ENCODE peak calls at places on chromosome 18, in six cellular contexts. K is tibial nerve, C is heart left ventricle, M is K562, E is IMR-90, W is A549. P is an unnamed sample.

GRCh38 chr18:32956591-32957310 is 183.9 kb upstream of the KLHL14 start:
- DNase-seq in E (peak; percentile 18), W (no peak), K (peak; percentile 31), M (no peak), C (no peak), P (no peak)

GRCh38 chr18:69951182-69951581 is 3.5 kb upstream of the CD226 start:
- DNase-seq in W (no peak), C (no peak), M (no peak), E (peak; percentile 52), K (no peak), P (no peak)

GRCh38 chr18:75127143-75128021 is 81.6 kb downstream of the PTGR3 start:
- DNase-seq in M (no peak), C (no peak), W (no peak), K (no peak), E (no peak), P (no peak)

GRCh38 chr18:54672846-54673475 is 81.9 kb downstream of the DYNAP start:
- DNase-seq in W (peak; percentile 29), E (no peak), C (no peak), K (no peak), M (no peak), P (no peak)

GRCh38 chr18:37298816-37299215 is 266.8 kb downstream of the CELF4 start:
- DNase-seq in C (no peak), W (no peak), K (no peak), M (no peak), E (no peak), P (no peak)

GRCh38 chr18:39825485-39825884 is 2129.5 kb upstream of the PIK3C3 start:
- DNase-seq in K (no peak), W (peak; percentile 4), C (no peak), M (no peak), E (no peak), P (no peak)

GRCh38 chr18:36724591-36725001 is 104.2 kb downstream of the TPGS2 start:
- DNase-seq in M (no peak), W (no peak), E (peak; percentile 34), K (no peak), C (no peak), P (peak; percentile 73)

GRCh38 chr18:77068321-77068841 is 64.2 kb downstream of the MBP start:
- DNase-seq in W (no peak), M (no peak), E (peak; percentile 75), K (no peak), C (no peak), P (no peak)

GRCh38 chr18:52152036-52152435 is 188.0 kb upstream of the DCC start:
- DNase-seq in M (no peak), W (no peak), C (no peak), K (no peak), E (no peak), P (no peak)

GRCh38 chr18:73409242-73409641 is 541.5 kb upstream of the NETO1 start:
- DNase-seq in M (no peak), C (no peak), E (peak; percentile 31), W (no peak), K (no peak), P (no peak)

GRCh38 chr18:519019-519879 is 18.7 kb upstream of the COLEC12 start:
- DNase-seq in M (peak; percentile 40), C (peak; percentile 62), K (no peak), W (no peak), E (peak; percentile 80), P (peak; percentile 30)

GRCh38 chr18:23824704-23825103 is 135.5 kb downstream of the LAMA3 start:
- DNase-seq in E (peak; percentile 30), K (no peak), M (no peak), W (no peak), C (no peak), P (no peak)

GRCh38 chr18:56148373-56148772 is 490.0 kb downstream of the TXNL1 start:
- DNase-seq in E (peak; percentile 97), W (peak; percentile 41), C (no peak), M (no peak), K (no peak), P (no peak)

GRCh38 chr18:48948112-48949050 is 2.4 kb downstream of the SMAD7 start:
- DNase-seq in M (peak; percentile 59), E (peak; percentile 86), C (peak; percentile 57), K (no peak), W (no peak), P (no peak)

GRCh38 chr18:36947820-36948348 is 119.0 kb downstream of the KIAA1328 start:
- DNase-seq in K (no peak), W (no peak), C (no peak), M (no peak), E (no peak), P (no peak)

GRCh38 chr18:28439870-28440269 is 262.9 kb upstream of the CDH2 start:
- DNase-seq in C (no peak), W (peak; percentile 0), K (no peak), E (no peak), M (no peak), P (no peak)

GRCh38 chr18:68431111-68431921 is 283.6 kb downstream of the TMX3 start:
- DNase-seq in M (no peak), W (no peak), C (no peak), E (no peak), K (no peak), P (no peak)

GRCh38 chr18:73950116-73950705 is 197.4 kb downstream of the FBXO15 start:
- DNase-seq in C (no peak), E (peak; percentile 50), M (no peak), W (no peak), K (no peak), P (no peak)

GRCh38 chr18:9969247-9969646 is 55.4 kb downstream of the VAPA start:
- DNase-seq in C (no peak), K (no peak), E (no peak), M (no peak), W (no peak), P (no peak)

GRCh38 chr18:25373443-25373842 is 21.5 kb upstream of the ZNF521 start:
- DNase-seq in E (no peak), K (no peak), W (no peak), M (no peak), C (no peak), P (no peak)

GRCh38 chr18:5159080-5159479 is 38.0 kb downstream of the AKAIN1 start:
- DNase-seq in W (no peak), E (no peak), M (no peak), K (no peak), C (no peak), P (no peak)

GRCh38 chr18:74342416-74343043 is 26.9 kb downstream of the C18orf63 start:
- DNase-seq in K (peak; percentile 46), W (peak; percentile 69), E (peak; percentile 77), C (no peak), M (peak; percentile 9), P (peak; percentile 47)

GRCh38 chr18:68499141-68499540 is 215.8 kb downstream of the TMX3 start:
- DNase-seq in C (no peak), K (no peak), M (no peak), E (no peak), W (no peak), P (no peak)

GRCh38 chr18:59607471-59607870 is 89.8 kb downstream of the CCBE1 start:
- DNase-seq in K (no peak), E (no peak), W (no peak), C (no peak), M (no peak), P (no peak)

GRCh38 chr18:59605633-59606192 is 91.5 kb downstream of the CCBE1 start:
- DNase-seq in C (no peak), E (peak; percentile 78), M (no peak), K (no peak), W (no peak), P (peak; percentile 77)

GRCh38 chr18:59606193-59607175 is 90.7 kb downstream of the CCBE1 start:
- DNase-seq in K (no peak), M (no peak), W (no peak), C (no peak), E (peak; percentile 89), P (no peak)

GRCh38 chr18:59609654-59610053 is 87.6 kb downstream of the CCBE1 start:
- DNase-seq in E (no peak), M (no peak), K (no peak), C (no peak), W (no peak), P (no peak)

GRCh38 chr18:59604877-59605276 is 92.3 kb downstream of the CCBE1 start:
- DNase-seq in M (no peak), E (peak; percentile 23), C (no peak), K (no peak), W (no peak), P (no peak)
- TF ChIP-seq CTCF in M (no peak), E (no peak), C (no peak), K (no peak), W (no peak), P (no peak)

DNA sequence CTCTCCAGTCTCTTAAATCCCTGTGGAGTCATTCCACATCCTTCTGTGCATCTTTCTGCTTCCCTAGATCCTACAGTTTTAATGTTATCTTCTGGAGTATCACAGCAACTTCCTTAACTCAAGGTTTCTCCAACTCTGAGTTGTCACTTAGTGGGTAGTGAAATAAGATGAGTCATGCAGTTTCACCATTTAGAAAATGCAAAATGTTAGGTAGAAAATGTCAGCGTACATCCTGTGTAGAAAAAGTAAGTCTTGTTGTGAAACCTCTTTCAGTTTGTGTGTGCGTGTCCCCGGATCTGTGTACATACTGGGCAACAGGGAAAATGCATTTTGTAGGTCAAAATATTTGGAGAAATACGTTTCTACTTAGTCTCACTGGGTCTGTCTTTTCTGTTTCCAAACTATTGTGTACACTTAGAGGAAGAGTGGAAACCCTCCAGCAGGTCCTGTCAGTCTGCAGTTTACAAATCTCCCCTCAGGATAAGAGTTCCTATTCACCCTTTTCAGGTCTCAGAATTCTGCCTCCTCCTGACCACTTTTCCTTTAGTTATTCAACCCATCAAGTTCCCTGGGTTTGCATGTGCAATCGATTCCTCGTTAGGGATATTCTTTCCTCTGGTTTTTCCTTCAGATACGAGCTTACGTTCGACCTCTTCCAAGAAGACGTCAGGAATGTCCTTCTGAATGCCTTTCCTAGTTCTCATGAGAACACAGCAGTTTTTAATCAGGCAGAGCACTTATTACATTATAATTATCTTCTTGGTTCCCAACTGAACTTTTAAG is 154.8 kb downstream of the TGIF1 start:
- DNase-seq in W (peak; percentile 94), M (no peak), E (peak; percentile 98), K (no peak), C (no peak), P (no peak)
- TF ChIP-seq POLR2A in W (no peak), M (no peak), E (peak; percentile 91), K (no peak), C (no peak), P (no peak)

GRCh38 chr18:7626922-7627440 is 59.9 kb downstream of the PTPRM start:
- DNase-seq in E (peak; percentile 80), C (no peak), K (peak; percentile 29), W (peak; percentile 66), M (no peak), P (peak; percentile 28)
- TF ChIP-seq CTCF in E (peak; percentile 49), C (peak; percentile 9), K (no peak), W (no peak), M (no peak), P (no peak)

DNA sequence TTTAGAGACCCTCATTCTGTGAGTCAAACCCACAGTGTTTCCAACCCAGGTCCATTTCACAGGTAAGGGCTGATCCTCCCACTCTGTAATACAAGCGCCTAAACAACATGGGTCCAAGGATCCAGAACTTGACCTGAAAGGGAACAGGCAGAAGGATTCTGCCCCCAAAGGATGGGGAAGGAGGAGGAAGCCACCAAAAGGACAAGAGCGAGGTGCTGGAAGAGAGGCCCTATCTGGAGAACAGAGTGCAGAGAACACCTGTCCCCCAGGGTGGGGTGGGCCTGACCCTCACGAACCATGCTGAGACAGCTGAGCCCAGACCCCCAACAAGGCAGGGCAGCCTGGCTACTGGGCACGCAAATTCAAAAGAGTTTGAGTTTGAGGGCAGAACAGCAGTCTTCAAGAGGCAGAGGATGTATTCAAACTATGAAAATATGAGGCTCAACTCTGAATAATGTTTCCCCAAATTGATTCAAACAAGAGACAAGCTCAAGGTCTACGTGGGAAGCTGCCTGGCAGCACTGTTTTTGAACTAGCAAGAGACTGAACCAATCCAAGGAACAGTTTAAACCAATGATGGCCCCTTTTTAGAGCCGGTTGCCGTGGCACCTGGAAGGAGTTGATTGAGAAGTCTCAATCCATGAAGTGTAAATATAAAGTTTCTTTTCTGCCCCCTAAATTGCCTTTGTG is 212.7 kb downstream of the ALPK2 start:
- DNase-seq in K (no peak), M (no peak), W (no peak), C (no peak), E (no peak), P (no peak)
- TF ChIP-seq POLR2A in K (no peak), M (no peak), W (no peak), C (no peak), E (no peak), P (no peak)

P was measured in ovary.